ENCODE peak calls at places on chromosomes 13 and 19, in six cellular contexts. S is cardiac fibroblast, X is ecto neural progenitor cell, Q is skeletal muscle cell, A is non-pigmented ciliary epithelial cell, O is GM10248. F is an unnamed sample.

GRCh38 chr13:78598382-78598781 is 5.0 kb downstream of the POU4F1 start:
- DNase-seq in S (no peak), X (no peak), Q (no peak), A (no peak), O (no peak), F (no peak)

GRCh38 chr19:45340232-45340898 is at the start of gene KLC3:
- DNase-seq in S (no peak), X (peak), Q (no peak), A (no peak), O (peak), F (peak)

GRCh38 chr13:44106231-44107152 is 226.8 kb downstream of the LACC1 start:
- DNase-seq in S (peak), X (no peak), Q (no peak), A (no peak), O (no peak), F (no peak)

GRCh38 chr13:110418944-110419343 is 111.9 kb downstream of the COL4A2 start:
- DNase-seq in S (no peak), X (no peak), Q (no peak), A (no peak), O (no peak), F (no peak)

GRCh38 chr13:28031220-28031903 is 42.9 kb upstream of the URAD start:
- DNase-seq in S (no peak), X (no peak), Q (no peak), A (no peak), O (peak), F (no peak)

GRCh38 chr13:98207411-98207810 is 30.3 kb upstream of the RNF113B start:
- DNase-seq in S (no peak), X (no peak), Q (no peak), A (no peak), O (no peak), F (no peak)

GRCh38 chr13:29548722-29549446 is 46.6 kb downstream of the SLC7A1 start:
- DNase-seq in S (no peak), X (no peak), Q (no peak), A (peak), O (no peak), F (no peak)

GRCh38 chr19:15779756-15780476 is 7.5 kb upstream of the OR10H5 start:
- DNase-seq in S (peak), X (no peak), Q (no peak), A (no peak), O (no peak), F (no peak)

GRCh38 chr19:7251502-7251901 is 42.7 kb downstream of the INSR start:
- DNase-seq in S (no peak), X (no peak), Q (no peak), A (no peak), O (no peak), F (no peak)

GRCh38 chr19:12064266-12065099 is at the start of gene ZNF844:
- DNase-seq in S (peak), X (peak), Q (peak), A (peak), O (peak), F (peak)

GRCh38 chr13:92187378-92187989 is 789.1 kb downstream of the GPC5 start:
- DNase-seq in S (peak), X (no peak), Q (no peak), A (peak), O (peak), F (peak)

GRCh38 chr13:36959438-36960116 is 39.5 kb upstream of the SMAD9 start:
- DNase-seq in S (no peak), X (no peak), Q (no peak), A (no peak), O (no peak), F (no peak)

GRCh38 chr19:35495107-35496064 is 5.1 kb upstream of the KRTDAP start:
- DNase-seq in S (peak), X (peak), Q (no peak), A (no peak), O (peak), F (peak)

GRCh38 chr19:16160943-16161560 is 12.3 kb downstream of the CIB3 start:
- DNase-seq in S (peak), X (no peak), Q (peak), A (peak), O (no peak), F (no peak)

GRCh38 chr13:29543230-29544215 is 52.0 kb downstream of the SLC7A1 start:
- DNase-seq in S (no peak), X (no peak), Q (no peak), A (no peak), O (peak), F (no peak)

GRCh38 chr19:48290341-48290922 is 20.6 kb downstream of the ZNF114 start:
- DNase-seq in S (peak), X (peak), Q (no peak), A (no peak), O (no peak), F (peak)

GRCh38 chr19:43858174-43858573 is 31.1 kb downstream of the ZNF283 start:
- DNase-seq in S (no peak), X (no peak), Q (no peak), A (no peak), O (no peak), F (no peak)

GRCh38 chr19:50821622-50822021 is 2.0 kb downstream of the KLK1 start:
- DNase-seq in S (no peak), X (no peak), Q (no peak), A (no peak), O (no peak), F (no peak)

GRCh38 chr13:31909889-31910551 is 121.6 kb upstream of the FRY start:
- DNase-seq in S (peak), X (no peak), Q (no peak), A (no peak), O (peak), F (peak)

GRCh38 chr19:17902701-17903100 is 30.1 kb upstream of the CCDC124 start:
- DNase-seq in S (peak), X (no peak), Q (peak), A (peak), O (no peak), F (no peak)

GRCh38 chr13:76980075-76980718 is 11.7 kb upstream of the CLN5 start:
- DNase-seq in S (peak), X (peak), Q (no peak), A (no peak), O (peak), F (peak)

GRCh38 chr19:51259348-51260245 is 8.7 kb downstream of the SIGLECL1 start:
- DNase-seq in S (peak), X (no peak), Q (no peak), A (no peak), O (peak), F (peak)

GRCh38 chr19:3783660-3784584 is 2.3 kb downstream of the MATK start:
- DNase-seq in S (no peak), X (no peak), Q (no peak), A (no peak), O (no peak), F (no peak)

GRCh38 chr19:2332341-2333026 is 4.0 kb downstream of the SPPL2B start:
- DNase-seq in S (no peak), X (no peak), Q (no peak), A (no peak), O (peak), F (no peak)

GRCh38 chr13:21894703-21895699 is 224.1 kb downstream of the FGF9 start:
- DNase-seq in S (no peak), X (no peak), Q (no peak), A (no peak), O (no peak), F (no peak)

GRCh38 chr19:1373534-1374249 is 10.0 kb upstream of the NDUFS7 start:
- DNase-seq in S (peak), X (no peak), Q (no peak), A (no peak), O (no peak), F (no peak)

GRCh38 chr19:2503521-2504109 is 27.7 kb downstream of the GADD45B start:
- DNase-seq in S (peak), X (no peak), Q (peak), A (no peak), O (no peak), F (no peak)

GRCh38 chr13:29472317-29472961 is 123.0 kb downstream of the SLC7A1 start:
- DNase-seq in S (peak), X (peak), Q (no peak), A (no peak), O (peak), F (peak)

GRCh38 chr19:18293642-18294466 is 12.4 kb upstream of the JUND start:
- DNase-seq in S (no peak), X (no peak), Q (no peak), A (no peak), O (no peak), F (no peak)

GRCh38 chr19:15469513-15470297 is 5.4 kb upstream of the RASAL3 start:
- DNase-seq in S (no peak), X (peak), Q (no peak), A (no peak), O (no peak), F (no peak)

GRCh38 chr13:52009985-52010384 is 1.3 kb downstream of the ATP7B start:
- DNase-seq in S (no peak), X (no peak), Q (no peak), A (no peak), O (no peak), F (no peak)

GRCh38 chr19:54668353-54668752 is 5.6 kb downstream of the LILRB4 start:
- DNase-seq in S (no peak), X (no peak), Q (no peak), A (no peak), O (no peak), F (no peak)

GRCh38 chr19:56821209-56821608 is 19.3 kb downstream of the PEG3 start:
- DNase-seq in S (no peak), X (no peak), Q (no peak), A (no peak), O (no peak), F (no peak)

GRCh38 chr19:1066748-1067340 is at the start of gene ARHGAP45:
- DNase-seq in S (no peak), X (no peak), Q (no peak), A (no peak), O (peak), F (peak)

GRCh38 chr13:61144301-61144700 is 271.3 kb downstream of the PCDH20 start:
- DNase-seq in S (no peak), X (no peak), Q (no peak), A (no peak), O (no peak), F (no peak)

GRCh38 chr13:76917096-76917495 is 30.9 kb upstream of the KCTD12 start:
- DNase-seq in S (peak), X (no peak), Q (peak), A (no peak), O (no peak), F (no peak)

GRCh38 chr13:85462792-85463425 is 336.3 kb downstream of the SLITRK6 start:
- DNase-seq in S (no peak), X (no peak), Q (no peak), A (no peak), O (no peak), F (no peak)

GRCh38 chr13:76016799-76017198 is 380.7 kb downstream of the LMO7 start:
- DNase-seq in S (peak), X (no peak), Q (no peak), A (no peak), O (peak), F (peak)

F was measured in nephron progenitor cell.